ENCODE peak calls at places on chromosomes 16 and 17, in nine cellular contexts. S is caudate nucleus; R is activated T-helper 1 cell treated with anti-CD3 and anti-CD28 coated beads, Interleukin-12 subunit alpha, Interleukin-12 subunit beta, Interleukin-2, Interleukin-4 antibody, amounts not matched to agents 30 ng/mL and 10 ng/mL and 1 ng/mL, durations not matched to agents 14 hours and 24 hours and 36 hours; M is activated CD8-positive, alpha-beta memory T cell treated with anti-CD3 and anti-CD28 coated beads for 48 hours; T is M059J; Y is stimulated activated CD4-positive, alpha-beta T cell treated with anti-CD3 and anti-CD28 coated beads, Interleukin-4, amount 100 ng/mL, for 1 hour; K is HS-5; N is A549; B is T-helper 1 cell. Z is an unnamed sample.

GRCh38 chr17:32772453-32773025 is 104.4 kb downstream of the MYO1D start:
- DNase-seq in K (no peak), B (no peak), S (no peak), T (no peak), M (no peak), R (no peak), Y (no peak), N (no peak), Z (peak)

GRCh38 chr17:41503202-41503601 is 2.2 kb downstream of the KRT13 start:
- DNase-seq in N (no peak), Y (no peak), M (no peak), T (no peak), B (no peak), R (no peak), K (no peak), S (no peak), Z (no peak)

GRCh38 chr16:2835638-2836493 is 5.8 kb downstream of the ZG16B start:
- DNase-seq in Y (no peak), M (no peak), T (peak), R (no peak), B (no peak), K (peak), N (peak), S (no peak), Z (no peak)

GRCh38 chr16:50666658-50667496 is 14.2 kb downstream of the SNX20 start:
- DNase-seq in N (no peak), S (no peak), B (no peak), Y (peak), R (no peak), T (no peak), K (no peak), M (no peak), Z (peak)

GRCh38 chr17:76569607-76570279 is 15.9 kb downstream of the ST6GALNAC2 start:
- DNase-seq in B (no peak), R (no peak), K (no peak), N (no peak), S (peak), Y (no peak), T (peak), M (no peak), Z (no peak)

GRCh38 chr17:58328195-58329034 is at the start of gene TSPOAP1:
- DNase-seq in R (peak), N (no peak), S (peak), K (no peak), T (no peak), B (peak), M (peak), Y (peak), Z (peak)

GRCh38 chr16:84514874-84515835 is 10.7 kb upstream of the MEAK7 start:
- DNase-seq in K (no peak), S (no peak), B (peak), R (peak), M (peak), T (no peak), N (no peak), Y (peak), Z (peak)

GRCh38 chr16:87390641-87391323 is 1.4 kb upstream of the MAP1LC3B start:
- DNase-seq in S (no peak), N (no peak), B (no peak), K (no peak), T (no peak), M (no peak), R (no peak), Y (no peak), Z (no peak)

GRCh38 chr16:84234656-84235285 is 5.0 kb downstream of the KCNG4 start:
- DNase-seq in R (no peak), M (no peak), N (no peak), B (no peak), T (peak), S (no peak), Y (no peak), K (no peak), Z (no peak)

GRCh38 chr17:511001-511690 is 158.5 kb upstream of the RPH3AL start:
- DNase-seq in M (no peak), S (no peak), B (no peak), N (no peak), T (peak), R (no peak), Y (no peak), K (no peak), Z (no peak)

GRCh38 chr16:59886021-59886420 is 1151.9 kb upstream of the GOT2 start:
- DNase-seq in R (no peak), T (peak), S (peak), B (no peak), Y (no peak), K (peak), N (no peak), M (no peak), Z (no peak)

GRCh38 chr17:77862890-77863813 is 95.4 kb upstream of the TNRC6C start:
- DNase-seq in T (peak), R (no peak), S (no peak), K (no peak), M (no peak), Y (no peak), B (no peak), N (no peak), Z (no peak)

GRCh38 chr17:42067371-42068180 is 17.2 kb upstream of the C17orf113 start:
- DNase-seq in R (peak), M (peak), B (peak), T (peak), Y (peak), S (no peak), N (peak), K (no peak), Z (peak)

Z was measured in GM10248.